ENCODE peak calls at places on chromosomes 16 and 17, in eight cellular contexts. O, G, V, Y, A, E, F and Q are unnamed samples.
A peak's percentile ranks its signal among the peaks of the same experiment; 100 is the strongest.

GRCh38 chr17:27613425-27613824 is 17.6 kb upstream of the LGALS9 start:
- DNase-seq in O (no peak), F (no peak), V (no peak), A (no peak), E (no peak), Y (no peak), G (no peak), Q (no peak)

GRCh38 chr16:71345031-71345430 is 13.5 kb upstream of the CALB2 start:
- DNase-seq in A (no peak), V (no peak), O (no peak), E (no peak), Y (no peak), G (peak; percentile 28), F (peak; percentile 27), Q (no peak)

GRCh38 chr17:78278139-78278741 is 46.8 kb downstream of the TMEM235 start:
- DNase-seq in Y (no peak), F (peak; percentile 82), O (no peak), E (no peak), G (peak; percentile 67), V (no peak), A (no peak), Q (no peak)

GRCh38 chr16:55389426-55390073 is 65.5 kb downstream of the IRX6 start:
- DNase-seq in Y (no peak), A (no peak), V (peak; percentile 49), E (no peak), O (no peak), F (no peak), G (no peak), Q (no peak)

GRCh38 chr16:12639044-12639443 is 164.6 kb downstream of the CPPED1 start:
- DNase-seq in O (peak; percentile 34), A (peak; percentile 95), V (no peak), E (no peak), F (no peak), Y (no peak), G (no peak), Q (no peak)

GRCh38 chr16:85567101-85567866 is 45.8 kb upstream of the GSE1 start:
- DNase-seq in A (no peak), O (no peak), G (peak; percentile 56), E (no peak), F (peak; percentile 59), Y (no peak), V (no peak), Q (no peak)

GRCh38 chr17:3539881-3540540 is 17.6 kb downstream of the TRPV3 start:
- DNase-seq in A (no peak), V (no peak), E (no peak), F (peak; percentile 32), O (no peak), G (no peak), Y (no peak), Q (no peak)

GRCh38 chr16:85126731-85127662 is 14.7 kb upstream of the CIBAR2 start:
- DNase-seq in G (peak; percentile 75), E (peak; percentile 90), A (peak; percentile 61), Y (no peak), V (no peak), O (peak; percentile 94), F (no peak), Q (peak; percentile 86)

GRCh38 chr17:49624896-49625295 is 49.2 kb downstream of the NXPH3 start:
- DNase-seq in G (no peak), E (peak; percentile 78), O (peak; percentile 51), A (peak; percentile 25), Y (no peak), F (no peak), V (no peak), Q (no peak)

GRCh38 chr16:81397879-81398516 is 46.6 kb upstream of the CMIP start:
- DNase-seq in V (no peak), G (no peak), A (no peak), O (no peak), Y (no peak), F (no peak), E (no peak), Q (no peak)

GRCh38 chr16:46974352-46974751 is 878 bp upstream of the DNAJA2 start:
- DNase-seq in F (no peak), O (no peak), A (no peak), V (no peak), Y (no peak), G (peak; percentile 17), E (no peak), Q (peak; percentile 7)

GRCh38 chr17:50520483-50520882 is 12.1 kb upstream of the EPN3 start:
- DNase-seq in G (no peak), O (no peak), A (no peak), V (no peak), E (no peak), F (no peak), Y (no peak), Q (no peak)

GRCh38 chr17:9022553-9023388 is 1.5 kb downstream of the NTN1 start:
- DNase-seq in O (peak; percentile 21), A (no peak), E (peak; percentile 65), F (peak; percentile 69), Y (no peak), V (peak; percentile 39), G (peak; percentile 63), Q (no peak)

GRCh38 chr16:88840589-88841215 is 16.0 kb downstream of the GALNS start:
- DNase-seq in V (no peak), E (no peak), Y (no peak), G (no peak), O (no peak), F (no peak), A (no peak), Q (no peak)

GRCh38 chr17:34307110-34307509 is 12.1 kb upstream of the CCL8 start:
- DNase-seq in A (no peak), F (no peak), Y (no peak), V (peak; percentile 34), O (no peak), G (no peak), E (no peak), Q (no peak)

DNA sequence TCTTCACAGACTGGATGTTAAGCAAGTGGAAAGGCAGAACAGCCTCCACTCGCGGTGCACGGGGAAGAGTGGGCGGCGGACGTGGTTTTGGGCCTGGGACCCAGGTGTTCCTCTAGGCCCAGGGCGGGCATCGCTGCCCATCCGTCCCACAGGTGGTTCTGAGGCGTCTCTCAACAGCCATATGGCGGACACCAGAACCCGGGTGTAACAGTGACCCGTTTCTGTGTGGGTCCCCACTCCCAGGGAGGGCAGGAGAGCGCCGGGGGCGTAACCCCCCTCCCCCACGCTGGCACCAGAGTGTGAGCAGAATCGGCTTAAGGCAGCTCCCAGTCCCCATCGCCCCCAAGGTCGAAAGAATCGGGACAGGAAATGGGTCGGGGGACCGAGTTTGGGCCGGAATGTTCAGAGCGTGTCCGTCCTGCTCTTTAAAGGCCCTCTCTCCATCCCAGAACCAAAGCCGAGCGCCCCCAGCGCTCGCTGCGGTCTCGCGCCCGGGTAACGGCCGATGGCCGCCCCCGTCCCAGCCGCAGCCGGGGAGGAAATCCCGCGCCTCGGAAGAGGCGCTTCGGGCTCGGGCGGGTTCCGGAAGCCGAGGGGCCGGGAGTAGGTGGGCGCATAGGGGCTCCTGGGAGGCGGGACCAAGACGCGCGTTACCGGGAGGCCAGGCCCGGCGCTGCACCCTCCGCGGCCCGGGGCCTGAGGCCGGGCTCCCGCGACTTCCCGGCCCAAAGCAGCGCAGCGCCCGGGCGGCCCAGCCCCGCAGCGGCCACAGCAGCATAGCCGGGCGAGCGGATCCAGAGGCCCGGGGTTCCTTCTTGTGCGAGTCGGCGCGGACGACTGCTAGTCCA is at the start of gene TK2:
- DNase-seq in F (peak; percentile 74), G (peak; percentile 84), Y (peak; percentile 32), O (peak; percentile 54), E (peak; percentile 85), A (peak; percentile 62), V (peak; percentile 79), Q (peak; percentile 75)
- TF ChIP-seq CTCF in F (no peak), G (no peak), Y (no peak), O (peak; percentile 9), E (peak; percentile 25), A (peak; percentile 29), V (no peak), Q (peak; percentile 38)

GRCh38 chr16:708959-709358 is 3.4 kb upstream of the FBXL16 start:
- DNase-seq in F (no peak), O (no peak), E (no peak), V (no peak), Y (no peak), A (no peak), G (no peak), Q (no peak)

GRCh38 chr16:706189-707061 is 824 bp upstream of the FBXL16 start:
- DNase-seq in G (peak; percentile 76), F (no peak), Y (no peak), E (no peak), V (no peak), O (no peak), A (no peak), Q (no peak)

GRCh38 chr16:708019-708418 is 2.4 kb upstream of the FBXL16 start:
- DNase-seq in G (no peak), F (no peak), E (no peak), V (no peak), Y (no peak), A (no peak), O (no peak), Q (no peak)

GRCh38 chr16:705748-706188 is at the start of gene FBXL16:
- DNase-seq in Y (no peak), E (no peak), A (no peak), V (no peak), G (peak; percentile 70), O (no peak), F (no peak), Q (peak; percentile 73)

GRCh38 chr16:707062-707538 is 1.5 kb upstream of the FBXL16 start:
- DNase-seq in Y (no peak), E (no peak), F (no peak), G (no peak), A (no peak), V (no peak), O (no peak), Q (no peak)
- H3K27me3 ChIP-seq in Y (peaks cover 83% of the 10 kb centered on the region), E (peaks cover 26% of the 10 kb centered on the region), F (peaks cover 39% of the 10 kb centered on the region), G (peaks cover 71% of the 10 kb centered on the region), A (peaks cover 52% of the 10 kb centered on the region), V (peaks cover 95% of the 10 kb centered on the region), O (peaks cover 31% of the 10 kb centered on the region), Q (peaks cover 51% of the 10 kb centered on the region)

DNA sequence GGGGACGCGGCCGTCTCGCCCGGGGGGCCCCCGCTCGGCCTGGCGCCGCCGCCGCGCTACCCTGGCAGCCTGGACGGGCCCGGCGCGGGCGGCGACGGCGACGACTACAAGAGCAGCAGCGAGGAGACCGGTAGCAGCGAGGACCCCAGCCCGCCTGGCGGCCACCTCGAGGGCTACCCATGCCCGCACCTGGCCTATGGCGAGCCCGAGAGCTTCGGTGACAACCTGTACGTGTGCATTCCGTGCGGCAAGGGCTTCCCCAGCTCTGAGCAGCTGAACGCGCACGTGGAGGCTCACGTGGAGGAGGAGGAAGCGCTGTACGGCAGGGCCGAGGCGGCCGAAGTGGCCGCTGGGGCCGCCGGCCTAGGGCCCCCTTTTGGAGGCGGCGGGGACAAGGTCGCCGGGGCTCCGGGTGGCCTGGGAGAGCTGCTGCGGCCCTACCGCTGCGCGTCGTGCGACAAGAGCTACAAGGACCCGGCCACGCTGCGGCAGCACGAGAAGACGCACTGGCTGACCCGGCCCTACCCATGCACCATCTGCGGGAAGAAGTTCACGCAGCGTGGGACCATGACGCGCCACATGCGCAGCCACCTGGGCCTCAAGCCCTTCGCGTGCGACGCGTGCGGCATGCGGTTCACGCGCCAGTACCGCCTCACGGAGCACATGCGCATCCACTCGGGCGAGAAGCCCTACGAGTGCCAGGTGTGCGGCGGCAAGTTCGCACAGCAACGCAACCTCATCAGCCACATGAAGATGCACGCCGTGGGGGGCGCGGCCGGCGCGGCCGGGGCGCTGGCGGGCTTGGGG is 3.0 kb downstream of the HIC1 start:
- DNase-seq in A (no peak), G (peak; percentile 51), V (no peak), Y (no peak), F (peak; percentile 69), E (no peak), O (no peak), Q (no peak)
- H3K27ac ChIP-seq in A (peak overlapping the region; percentile 72), G (no peak overlapping the region), V (peak overlapping the region; percentile 93), Y (no peak overlapping the region), F (no peak overlapping the region), E (no peak overlapping the region), O (peak overlapping the region; percentile 83), Q (no peak overlapping the region)

GRCh38 chr17:44940768-44941167 is 6.8 kb downstream of the KIF18B start:
- DNase-seq in G (no peak), Y (no peak), F (no peak), A (no peak), O (no peak), E (no peak), V (no peak), Q (no peak)
- TF ChIP-seq CTCF in G (no peak), Y (no peak), F (no peak), A (no peak), O (no peak), E (no peak), V (no peak), Q (no peak)